ENCODE peak calls at places on chromosome 18, in seven cellular contexts. H is HCT116, B is neural progenitor cell, F is GM23338, Z is hepatocyte, U is MM.1S, Y is GM23248. M is an unnamed sample.

GRCh38 chr18:43662657-43663056 is 385.4 kb upstream of the SYT4 start:
- DNase-seq in Z (peak), Y (peak), H (no peak), U (no peak), F (no peak), B (no peak), M (no peak)

GRCh38 chr18:35282353-35282752 is 7.7 kb downstream of the ZSCAN30 start:
- DNase-seq in U (no peak), H (no peak), F (no peak), Z (no peak), Y (peak), B (no peak), M (no peak)

GRCh38 chr18:67023059-67023458 is 419.2 kb upstream of the CDH19 start:
- DNase-seq in H (no peak), Y (no peak), Z (no peak), F (no peak), B (no peak), U (no peak), M (no peak)

GRCh38 chr18:67318651-67319050 is 197.9 kb downstream of the DSEL start:
- DNase-seq in F (no peak), U (no peak), H (no peak), Z (no peak), B (no peak), Y (peak), M (no peak)

GRCh38 chr18:72208920-72209676 is 335.0 kb downstream of the CBLN2 start:
- DNase-seq in B (no peak), Y (no peak), H (no peak), F (no peak), U (no peak), Z (no peak), M (no peak)

GRCh38 chr18:51236225-51236624 is 38.7 kb upstream of the MEX3C start:
- DNase-seq in H (peak), U (no peak), F (no peak), Z (peak), B (no peak), Y (peak), M (no peak)

GRCh38 chr18:26002375-26002774 is 88.0 kb downstream of the SS18 start:
- DNase-seq in F (no peak), Y (no peak), Z (no peak), U (peak), B (no peak), H (no peak), M (no peak)

GRCh38 chr18:27005589-27005988 is 140.1 kb upstream of the AQP4 start:
- DNase-seq in F (peak), B (peak), H (peak), U (peak), Z (peak), Y (peak), M (peak)

GRCh38 chr18:56516769-56517168 is 121.6 kb downstream of the TXNL1 start:
- DNase-seq in Y (peak), H (no peak), B (no peak), F (no peak), U (no peak), Z (no peak), M (no peak)

GRCh38 chr18:22348521-22349316 is 69.0 kb downstream of the CTAGE1 start:
- DNase-seq in Z (peak), F (peak), Y (peak), H (no peak), U (no peak), B (peak), M (no peak)

GRCh38 chr18:28831476-28831875 is 654.5 kb upstream of the CDH2 start:
- DNase-seq in H (no peak), Y (peak), F (no peak), B (no peak), Z (no peak), U (peak), M (no peak)

GRCh38 chr18:57585846-57586242 is 658 bp downstream of the FECH start:
- DNase-seq in Y (no peak), H (no peak), Z (no peak), B (peak), F (peak), U (peak), M (peak)

GRCh38 chr18:13500891-13501887 is 225.2 kb downstream of the FAM210A start:
- DNase-seq in U (no peak), F (peak), Y (peak), H (no peak), Z (peak), B (no peak), M (no peak)

GRCh38 chr18:13185675-13186198 is 32.8 kb upstream of the LDLRAD4 start:
- DNase-seq in H (no peak), Z (no peak), B (no peak), Y (no peak), U (no peak), F (no peak), M (no peak)

GRCh38 chr18:63844254-63844653 is 43.3 kb upstream of the SERPINB2 start:
- DNase-seq in Y (peak), U (peak), B (peak), H (peak), F (peak), Z (peak), M (no peak)

GRCh38 chr18:29862824-29863223 is 1179.7 kb downstream of the DSC3 start:
- DNase-seq in B (no peak), H (no peak), U (no peak), Z (no peak), F (peak), Y (no peak), M (no peak)

GRCh38 chr18:8389391-8390340 is 219.6 kb upstream of the RAB12 start:
- DNase-seq in Z (peak), Y (peak), U (peak), F (peak), B (peak), H (peak), M (peak)

GRCh38 chr18:54387631-54388030 is 29.9 kb downstream of the C18orf54 start:
- DNase-seq in U (no peak), Y (no peak), F (no peak), Z (no peak), H (no peak), B (no peak), M (no peak)

GRCh38 chr18:63831080-63831788 is 56.0 kb downstream of the SERPINB7 start:
- DNase-seq in U (peak), H (no peak), Y (peak), Z (no peak), F (no peak), B (no peak), M (no peak)

GRCh38 chr18:70376914-70377258 is 88.0 kb downstream of the SOCS6 start:
- DNase-seq in H (no peak), Z (peak), F (no peak), U (no peak), Y (peak), B (no peak), M (no peak)

GRCh38 chr18:45522371-45522770 is 92.9 kb upstream of the SLC14A2 start:
- DNase-seq in Y (peak), U (no peak), B (no peak), Z (no peak), H (no peak), F (no peak), M (no peak)

GRCh38 chr18:2082676-2083075 is 488.6 kb downstream of the METTL4 start:
- DNase-seq in U (no peak), Y (no peak), F (no peak), B (no peak), H (no peak), Z (no peak), M (no peak)

GRCh38 chr18:41569867-41570266 is 385.2 kb upstream of the PIK3C3 start:
- DNase-seq in H (no peak), B (no peak), Y (no peak), F (no peak), Z (no peak), U (no peak), M (no peak)

GRCh38 chr18:8749492-8749891 is 44.1 kb downstream of the MTCL1 start:
- DNase-seq in Z (no peak), Y (no peak), U (no peak), B (no peak), H (no peak), F (no peak), M (no peak)

GRCh38 chr18:43422483-43422882 is 145.2 kb upstream of the SYT4 start:
- DNase-seq in F (peak), U (no peak), B (peak), Y (peak), H (no peak), Z (peak), M (no peak)

GRCh38 chr18:34352385-34353163 is 127.9 kb upstream of the NOL4 start:
- DNase-seq in U (no peak), Z (peak), H (no peak), F (peak), B (peak), Y (peak), M (no peak)

DNA sequence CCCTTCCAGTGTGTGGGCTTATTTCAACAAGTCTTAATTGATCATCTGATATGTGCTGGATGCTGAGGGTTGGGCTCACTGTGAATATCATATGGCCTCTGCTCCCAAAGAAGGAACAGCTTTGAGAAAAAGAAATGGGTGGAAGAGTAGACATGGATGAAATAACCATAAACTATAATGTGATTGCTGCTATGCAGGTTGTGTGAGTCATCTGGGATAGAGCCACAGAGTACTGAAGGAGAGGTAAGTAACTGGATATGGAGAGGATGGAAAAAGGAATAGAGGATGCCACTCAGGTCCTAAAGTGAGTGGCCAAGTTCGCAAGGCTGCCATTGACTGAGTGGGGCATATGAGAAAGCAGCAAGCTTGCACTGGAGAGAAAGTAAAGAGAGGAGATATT is 8.7 kb upstream of the DSG2 start:
- DNase-seq in F (no peak), U (no peak), Y (no peak), H (no peak), B (no peak), Z (no peak), M (no peak)
- TF ChIP-seq EZH2phosphoT487 in F (no peak), U (no peak), Y (no peak), H (no peak), B (no peak), Z (no peak), M (no peak)

DNA sequence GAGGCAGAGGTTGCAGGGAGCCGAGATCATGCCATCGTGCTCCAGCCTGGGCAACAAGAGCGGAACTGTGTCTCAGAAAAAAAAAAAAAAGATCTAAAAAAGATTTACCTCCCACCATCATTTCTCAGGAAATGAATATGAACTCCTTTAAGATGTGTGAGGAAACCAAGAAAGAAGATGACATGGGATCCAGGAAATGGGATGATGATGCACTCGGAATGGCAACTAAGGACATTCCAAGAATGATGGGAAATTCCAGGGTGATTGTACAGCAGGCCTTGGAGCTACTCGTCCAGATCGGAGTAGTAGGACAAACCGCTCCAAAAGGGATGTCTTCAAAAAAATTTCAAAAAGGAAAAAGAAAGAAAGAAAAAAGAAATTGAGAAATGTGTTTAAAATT is 84.9 kb upstream of the PMAIP1 start:
- DNase-seq in Z (no peak), Y (peak), F (no peak), H (no peak), U (no peak), B (no peak), M (no peak)
- H2AFZ ChIP-seq in Z (no peak), Y (peak), F (peak), H (no peak), U (no peak), B (no peak), M (no peak)

DNA sequence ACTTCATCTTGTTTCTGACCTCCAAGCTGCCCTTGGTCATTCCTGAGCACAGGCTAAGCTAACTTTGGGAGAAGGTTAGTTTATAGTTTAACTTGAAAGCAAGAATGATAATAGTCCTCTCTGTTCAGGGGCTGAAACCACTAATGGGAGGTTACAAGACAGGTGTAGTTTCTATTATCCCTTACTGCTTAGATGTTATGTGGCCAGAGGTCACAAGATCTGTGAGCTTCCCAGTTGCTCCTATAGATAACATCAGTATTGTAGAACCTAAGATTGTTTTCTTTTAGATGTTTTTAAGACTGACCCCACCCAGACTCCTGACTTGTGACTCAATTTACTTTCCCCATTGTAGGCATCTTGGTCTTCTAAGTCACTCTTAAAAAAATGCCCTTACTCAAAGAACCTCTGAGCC is 94.8 kb upstream of the LPIN2 start:
- DNase-seq in Y (no peak), Z (no peak), B (no peak), F (no peak), H (no peak), U (peak), M (no peak)
- TF ChIP-seq EZH2phosphoT487 in Y (no peak), Z (no peak), B (no peak), F (no peak), H (no peak), U (no peak), M (no peak)

DNA sequence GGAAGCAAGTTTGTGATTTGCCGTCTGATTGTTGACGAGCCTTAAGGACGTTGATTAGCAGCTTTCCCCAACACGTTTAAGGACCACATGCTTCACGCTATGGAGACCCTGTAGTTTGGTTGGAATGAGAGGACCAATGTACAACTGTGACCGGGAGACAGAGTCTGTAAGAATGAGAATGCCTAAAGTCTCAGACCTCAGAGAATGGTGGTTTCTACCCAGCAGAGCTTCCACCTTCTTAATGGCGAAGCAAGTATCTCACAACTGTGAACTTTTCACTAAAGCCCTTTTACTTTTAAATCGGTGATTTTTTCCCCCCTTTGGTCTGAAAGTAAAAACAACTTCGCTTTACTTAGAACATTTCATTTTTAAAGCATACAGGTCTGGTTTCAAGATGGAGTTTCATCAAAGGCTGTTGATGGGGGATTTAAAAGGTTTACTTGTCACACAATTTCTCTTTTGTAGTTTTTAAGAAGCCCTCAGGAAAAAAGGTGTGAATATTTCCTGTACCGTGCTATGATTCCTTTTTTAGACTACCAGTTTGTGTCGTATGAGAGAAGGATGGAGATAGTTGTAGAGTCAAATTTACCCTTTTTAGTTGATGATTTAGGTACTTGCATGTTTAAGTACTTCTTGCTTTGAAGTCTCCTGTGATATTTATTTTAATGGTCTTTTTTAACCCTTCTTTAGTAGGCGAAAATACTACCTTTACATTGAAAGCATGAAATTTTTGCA is 1.5 kb downstream of the TTC39C start:
- DNase-seq in Z (no peak), B (peak), H (no peak), Y (peak), F (no peak), U (no peak), M (no peak)
- H2AFZ ChIP-seq in Z (peak), B (no peak), H (no peak), Y (peak), F (no peak), U (no peak), M (no peak)

GRCh38 chr18:21284540-21284939 is 42.5 kb downstream of the GREB1L start:
- DNase-seq in B (no peak), Y (no peak), Z (no peak), F (no peak), H (no peak), U (no peak), M (no peak)

GRCh38 chr18:21277578-21277977 is 35.5 kb downstream of the GREB1L start:
- DNase-seq in Y (no peak), H (no peak), F (no peak), Z (no peak), U (no peak), B (no peak), M (no peak)

GRCh38 chr18:21275645-21276044 is 33.6 kb downstream of the GREB1L start:
- DNase-seq in U (no peak), F (no peak), B (no peak), H (no peak), Z (no peak), Y (no peak), M (no peak)

DNA sequence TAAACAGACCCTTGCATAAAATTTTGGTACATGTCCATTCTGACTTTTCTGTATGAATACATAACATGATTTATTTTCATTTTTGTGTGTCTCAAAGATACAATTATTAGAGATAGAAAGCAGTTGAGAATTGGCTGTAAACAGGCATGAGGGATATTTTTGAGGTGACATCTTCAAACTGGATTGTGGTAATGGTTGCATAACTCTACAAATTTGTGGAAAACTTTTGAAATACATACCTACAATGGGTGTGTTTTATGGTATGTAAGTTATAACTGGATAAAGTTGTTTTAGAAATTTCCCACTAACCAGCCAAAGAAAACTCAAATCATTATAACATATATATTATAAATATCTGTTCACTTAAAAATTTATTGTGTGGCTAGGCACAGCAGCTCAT is 39.6 kb downstream of the GREB1L start:
- DNase-seq in Y (peak), U (no peak), F (no peak), Z (no peak), B (no peak), H (no peak), M (no peak)
- TF ChIP-seq EZH2phosphoT487 in Y (no peak), U (no peak), F (no peak), Z (no peak), B (no peak), H (no peak), M (no peak)

GRCh38 chr18:48674198-48674721 is 135.4 kb downstream of the CTIF start:
- DNase-seq in H (no peak), Y (peak), F (no peak), U (no peak), Z (peak), B (no peak), M (no peak)
- H2AFZ ChIP-seq in H (no peak), Y (no peak), F (no peak), U (no peak), Z (no peak), B (no peak), M (peak)

GRCh38 chr18:79918089-79919011 is 33.1 kb downstream of the SLC66A2 start:
- DNase-seq in Y (no peak), U (no peak), Z (no peak), B (no peak), F (no peak), H (no peak), M (no peak)

GRCh38 chr18:79916128-79916494 is 35.3 kb downstream of the SLC66A2 start:
- DNase-seq in B (no peak), Y (no peak), Z (no peak), U (no peak), F (no peak), H (no peak), M (no peak)

GRCh38 chr18:79916546-79917350 is 34.7 kb downstream of the SLC66A2 start:
- DNase-seq in F (no peak), U (no peak), H (no peak), B (no peak), Z (no peak), Y (no peak), M (no peak)

GRCh38 chr18:79917351-79918088 is 33.9 kb downstream of the SLC66A2 start:
- DNase-seq in H (no peak), Y (no peak), U (no peak), Z (no peak), F (no peak), B (no peak), M (no peak)

DNA sequence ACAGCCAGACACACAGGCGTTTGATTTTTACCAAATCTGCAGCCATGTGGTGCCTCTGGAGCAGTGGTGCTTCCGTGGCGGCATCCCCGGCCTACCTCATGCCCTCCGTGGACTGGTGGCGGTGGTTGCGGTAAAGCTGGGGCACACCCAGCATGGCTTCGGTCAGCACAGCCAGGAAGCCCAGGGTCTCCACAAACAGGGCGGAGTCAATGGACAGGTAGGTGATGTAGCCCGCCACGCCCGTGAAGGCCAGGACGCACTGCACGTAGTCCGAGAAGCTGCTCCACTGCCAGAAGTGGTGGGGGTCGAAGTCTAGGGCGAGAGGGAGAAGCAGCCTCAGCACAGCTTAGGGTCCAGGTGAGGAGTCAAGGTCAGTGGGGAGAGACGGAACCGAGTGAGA is 32.4 kb downstream of the SLC66A2 start:
- DNase-seq in U (no peak), H (no peak), B (no peak), Z (no peak), Y (no peak), F (no peak), M (no peak)
- TF ChIP-seq EZH2phosphoT487 in U (no peak), H (no peak), B (no peak), Z (no peak), Y (no peak), F (no peak), M (no peak)

GRCh38 chr18:75408554-75409506 is 18.7 kb downstream of the SMIM21 start:
- DNase-seq in F (no peak), B (no peak), U (no peak), Z (peak), Y (peak), H (peak), M (no peak)
- H2AFZ ChIP-seq in F (peak), B (no peak), U (no peak), Z (no peak), Y (peak), H (peak), M (no peak)

GRCh38 chr18:32049393-32050161 is 31.0 kb downstream of the RNF125 start:
- DNase-seq in U (no peak), Z (no peak), F (no peak), H (no peak), B (no peak), Y (peak), M (peak)
- TF ChIP-seq EZH2phosphoT487 in U (no peak), Z (no peak), F (no peak), H (no peak), B (no peak), Y (no peak), M (no peak)